ENCODE peak calls at places on chromosomes 12 and 14, in four cellular contexts. R, U, Q and Z are unnamed samples.

GRCh38 chr12:78863482-78864427 is 819 bp upstream of the SYT1 start:
- DNase-seq in R (peak; percentile 21), U (peak; percentile 79), Q (peak; percentile 36), Z (peak; percentile 55)

GRCh38 chr14:66543996-66544395 is 36.0 kb downstream of the GPHN start:
- DNase-seq in R (no peak), U (no peak), Q (no peak), Z (no peak)

GRCh38 chr12:87816186-87816585 is 213.0 kb downstream of the C12orf50 start:
- DNase-seq in R (no peak), U (no peak), Q (peak; percentile 68), Z (no peak)

GRCh38 chr14:56422703-56423213 is 156.8 kb upstream of the TMEM260 start:
- DNase-seq in R (no peak), U (no peak), Q (peak; percentile 92), Z (peak; percentile 13)

GRCh38 chr14:99946652-99947489 is 118.4 kb upstream of the EVL start:
- DNase-seq in R (peak; percentile 80), U (no peak), Q (peak; percentile 18), Z (peak; percentile 66)

GRCh38 chr14:69763761-69764510 is 3.0 kb upstream of the SRSF5 start:
- DNase-seq in R (no peak), U (no peak), Q (no peak), Z (no peak)

GRCh38 chr12:56252649-56253048 is 5.5 kb downstream of the ANKRD52 start:
- DNase-seq in R (peak; percentile 9), U (no peak), Q (no peak), Z (no peak)

GRCh38 chr12:75727577-75727976 is 216.2 kb upstream of the KRR1 start:
- DNase-seq in R (no peak), U (no peak), Q (no peak), Z (no peak)

GRCh38 chr12:131949431-131950181 is at the start of gene EP400:
- DNase-seq in R (peak; percentile 97), U (peak; percentile 100), Q (peak; percentile 97), Z (peak; percentile 96)

GRCh38 chr14:79448922-79449321 is 762.4 kb downstream of the DIO2 start:
- DNase-seq in R (no peak), U (no peak), Q (no peak), Z (no peak)

GRCh38 chr12:51295651-51296050 is 25.4 kb upstream of the SMAGP start:
- DNase-seq in R (no peak), U (no peak), Q (no peak), Z (no peak)

GRCh38 chr14:102187583-102188001 is 47.9 kb downstream of the WDR20 start:
- DNase-seq in R (no peak), U (no peak), Q (no peak), Z (no peak)

GRCh38 chr14:61469771-61470170 is 148.4 kb downstream of the PRKCH start:
- DNase-seq in R (no peak), U (no peak), Q (no peak), Z (no peak)

GRCh38 chr12:98060421-98060820 is 455.0 kb upstream of the TMPO start:
- DNase-seq in R (no peak), U (no peak), Q (no peak), Z (no peak)

GRCh38 chr14:55127491-55127951 is 1.5 kb upstream of the LGALS3 start:
- DNase-seq in R (no peak), U (no peak), Q (no peak), Z (no peak)

GRCh38 chr12:27463826-27464554 is 17.5 kb downstream of the SMCO2 start:
- DNase-seq in R (no peak), U (no peak), Q (peak; percentile 93), Z (no peak)

GRCh38 chr12:47799357-47799955 is 20.2 kb downstream of the HDAC7 start:
- DNase-seq in R (no peak), U (peak; percentile 84), Q (peak; percentile 60), Z (no peak)

GRCh38 chr14:78164226-78164853 is 5.8 kb upstream of the NRXN3 start:
- DNase-seq in R (no peak), U (no peak), Q (no peak), Z (peak; percentile 75)

GRCh38 chr12:109820921-109821381 is 12.2 kb downstream of the TRPV4 start:
- DNase-seq in R (no peak), U (peak; percentile 21), Q (no peak), Z (no peak)

GRCh38 chr14:61379639-61380184 is 58.3 kb downstream of the PRKCH start:
- DNase-seq in R (no peak), U (no peak), Q (no peak), Z (no peak)

GRCh38 chr12:39440781-39441180 is 2.1 kb downstream of the KIF21A start:
- DNase-seq in R (no peak), U (no peak), Q (no peak), Z (no peak)

GRCh38 chr14:99571303-99571986 is 32.6 kb downstream of the CCDC85C start:
- DNase-seq in R (no peak), U (no peak), Q (no peak), Z (no peak)

GRCh38 chr12:115207216-115207915 is 523.4 kb upstream of the TBX3 start:
- DNase-seq in R (no peak), U (peak; percentile 35), Q (no peak), Z (no peak)

GRCh38 chr14:99779751-99780150 is 13.5 kb upstream of the EML1 start:
- DNase-seq in R (no peak), U (no peak), Q (no peak), Z (no peak)

GRCh38 chr14:75649337-75649736 is 11.3 kb downstream of the ERG28 start:
- DNase-seq in R (no peak), U (no peak), Q (no peak), Z (no peak)

GRCh38 chr14:96167224-96168148 is 37.2 kb upstream of the BDKRB2 start:
- DNase-seq in R (no peak), U (no peak), Q (peak; percentile 56), Z (no peak)

GRCh38 chr14:83047436-83047835 is 1513.8 kb upstream of the SEL1L start:
- DNase-seq in R (no peak), U (no peak), Q (no peak), Z (no peak)

GRCh38 chr14:100091386-100091785 is 26.2 kb downstream of the EVL start:
- DNase-seq in R (no peak), U (no peak), Q (no peak), Z (no peak)

GRCh38 chr12:7100239-7100638 is 8.0 kb upstream of the C1R start:
- DNase-seq in R (no peak), U (no peak), Q (no peak), Z (no peak)

DNA sequence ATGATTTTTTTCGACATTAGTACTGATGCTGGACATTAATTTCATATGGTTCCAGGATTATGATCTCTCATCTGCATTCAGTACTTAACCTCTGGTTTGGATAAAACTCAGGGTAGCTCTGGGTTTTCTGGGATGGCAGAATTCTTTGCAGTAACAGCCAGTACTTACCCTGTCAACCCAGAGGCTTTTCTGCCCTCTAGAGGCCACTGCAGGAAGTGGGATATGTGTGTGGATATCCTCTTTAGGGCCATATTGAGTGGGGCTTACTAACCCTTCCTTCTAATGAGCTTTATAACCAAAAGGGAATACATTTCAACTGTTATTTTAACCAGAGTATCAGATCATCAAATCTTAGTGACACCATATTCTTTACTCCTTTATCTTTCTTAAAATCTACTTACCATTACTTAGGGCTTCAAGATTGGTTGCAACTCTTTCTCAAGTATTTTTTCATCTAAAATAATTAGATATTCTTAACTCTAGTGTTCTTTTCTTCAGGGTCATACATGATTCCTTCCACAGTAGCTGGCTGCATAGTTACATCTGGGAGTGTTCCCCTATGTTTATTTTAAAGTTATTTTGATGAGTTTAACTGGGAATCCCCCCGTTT is 488.0 kb upstream of the STXBP6 start:
- DNase-seq in R (no peak), U (no peak), Q (no peak), Z (peak; percentile 72)
- TF ChIP-seq CTCF in R (peak; percentile 12), U (peak; percentile 39), Q (no peak), Z (peak; percentile 61)

GRCh38 chr12:46292754-46293402 is 24.0 kb upstream of the SLC38A1 start:
- DNase-seq in R (no peak), U (no peak), Q (peak; percentile 19), Z (no peak)
- TF ChIP-seq CTCF in R (no peak), U (no peak), Q (peak; percentile 14), Z (no peak)

DNA sequence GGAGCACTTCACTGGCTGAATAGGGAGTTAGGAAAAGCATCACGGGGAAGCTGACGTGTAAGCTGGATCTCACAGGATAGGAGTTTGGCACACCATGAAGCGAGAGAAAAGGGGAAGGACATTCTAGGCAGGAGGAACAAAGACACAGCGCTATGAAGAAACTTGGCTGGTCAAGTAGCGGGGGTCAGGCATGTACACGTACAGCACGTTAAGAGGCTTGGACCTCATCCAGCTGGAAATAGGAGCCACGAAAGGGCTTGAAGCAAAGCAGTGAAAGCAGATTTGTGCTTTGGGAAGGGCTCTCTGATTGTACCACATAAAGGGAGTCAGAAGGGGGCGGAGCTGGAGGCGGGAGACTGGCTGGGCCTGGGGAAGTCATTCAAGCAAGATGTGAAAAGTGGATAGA is 19.6 kb upstream of the GALNT8 start:
- DNase-seq in R (no peak), U (no peak), Q (peak; percentile 92), Z (no peak)
- TF ChIP-seq CTCF in R (no peak), U (no peak), Q (no peak), Z (no peak)

GRCh38 chr12:89040146-89040964 is 311.9 kb downstream of the DUSP6 start:
- DNase-seq in R (peak; percentile 24), U (peak; percentile 76), Q (peak; percentile 43), Z (no peak)
- TF ChIP-seq CTCF in R (no peak), U (no peak), Q (no peak), Z (no peak)

DNA sequence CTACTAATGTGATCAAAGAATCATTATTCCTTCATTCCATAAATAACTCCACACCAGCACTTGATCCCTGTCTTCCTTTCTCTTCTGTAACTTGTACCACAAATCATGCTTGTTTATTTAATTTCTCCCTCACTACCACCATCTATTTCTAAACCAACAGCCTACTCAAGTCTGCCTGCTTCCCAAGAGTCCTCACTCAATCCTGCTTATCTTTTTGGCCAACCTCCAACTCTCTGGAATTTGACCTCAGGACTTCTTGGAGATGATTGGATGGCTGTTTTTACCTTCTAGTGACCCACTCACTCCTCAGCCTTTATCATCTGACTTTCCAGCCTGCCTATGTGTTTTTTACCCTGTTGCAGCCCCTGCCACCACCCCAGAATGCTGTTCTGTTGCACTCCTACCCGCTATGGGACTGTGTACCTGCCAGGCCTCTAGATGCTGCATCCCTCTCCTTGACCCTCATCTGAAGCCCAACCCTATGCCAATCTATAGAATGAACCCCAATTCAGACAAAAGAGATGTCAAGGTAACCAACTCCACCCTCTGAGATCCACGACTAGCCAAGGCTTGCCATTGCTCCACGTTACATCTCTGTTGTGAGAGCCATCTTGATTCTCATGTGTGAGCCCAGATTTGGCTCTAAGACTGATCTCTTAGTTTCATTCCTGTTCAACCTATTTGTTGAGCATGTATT is 150.2 kb upstream of the PLEKHG7 start:
- DNase-seq in R (no peak), U (no peak), Q (peak; percentile 56), Z (no peak)
- TF ChIP-seq CTCF in R (no peak), U (no peak), Q (no peak), Z (no peak)

DNA sequence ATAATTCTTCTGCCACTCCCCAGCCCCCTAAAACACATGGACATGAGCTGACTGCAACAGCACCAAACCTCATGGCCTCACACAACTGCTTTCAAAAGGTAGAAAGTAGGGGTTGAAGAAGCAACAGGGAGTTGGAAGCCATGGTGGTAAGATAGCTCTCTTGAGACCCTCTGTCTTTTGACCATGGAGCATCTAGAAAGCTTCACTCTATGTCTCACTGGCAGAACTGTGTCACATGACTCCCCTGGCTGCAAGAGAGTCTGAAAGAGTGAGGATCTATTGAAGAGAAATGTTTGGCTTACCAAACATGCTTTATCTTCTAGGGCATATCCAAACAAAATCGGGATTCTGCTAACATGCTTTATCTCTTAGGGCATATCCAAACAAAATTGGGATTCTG is 142.9 kb upstream of the WSCD2 start:
- DNase-seq in R (no peak), U (no peak), Q (no peak), Z (no peak)
- TF ChIP-seq CTCF in R (no peak), U (no peak), Q (no peak), Z (no peak)